ENCODE peak calls at places on chromosomes 6 and 20, in five cellular contexts. C is body of pancreas; D is CD4-positive, CD25-positive, alpha-beta regulatory T cell; W is heart right ventricle; P is prostate gland. X is an unnamed sample.

GRCh38 chr6:96923400-96923799 is 1.1 kb upstream of the KLHL32 start:
- DNase-seq in C (no peak), D (no peak), W (no peak), P (no peak), X (no peak)

GRCh38 chr6:151176941-151177760 is 62.6 kb upstream of the AKAP12 start:
- DNase-seq in C (no peak), D (no peak), W (no peak), P (no peak), X (no peak)

GRCh38 chr6:340991-341827 is 48.9 kb downstream of the DUSP22 start:
- DNase-seq in C (peak; percentile 5), D (no peak), W (no peak), P (no peak), X (no peak)

GRCh38 chr20:24838551-24839530 is 110.2 kb upstream of the CST7 start:
- DNase-seq in C (no peak), D (no peak), W (no peak), P (no peak), X (no peak)

GRCh38 chr6:14758421-14759043 is 487.3 kb upstream of the JARID2 start:
- DNase-seq in C (peak; percentile 22), D (no peak), W (no peak), P (peak; percentile 72), X (no peak)

GRCh38 chr20:57501461-57502330 is 23.2 kb downstream of the CTCFL start:
- DNase-seq in C (no peak), D (no peak), W (no peak), P (no peak), X (no peak)

GRCh38 chr6:25193147-25193864 is 85.9 kb upstream of the CARMIL1 start:
- DNase-seq in C (peak; percentile 18), D (no peak), W (no peak), P (no peak), X (no peak)

GRCh38 chr6:127195833-127196232 is 70.8 kb upstream of the RNF146 start:
- DNase-seq in C (no peak), D (no peak), W (no peak), P (no peak), X (no peak)

GRCh38 chr6:44169886-44170570 is 11.4 kb downstream of the CAPN11 start:
- DNase-seq in C (no peak), D (no peak), W (no peak), P (no peak), X (no peak)

GRCh38 chr6:84633771-84634170 is 130.6 kb downstream of the TBX18 start:
- DNase-seq in C (no peak), D (no peak), W (no peak), P (no peak), X (no peak)

GRCh38 chr20:47351643-47352331 is 4.7 kb downstream of the ZMYND8 start:
- DNase-seq in C (no peak), D (no peak), W (no peak), P (no peak), X (no peak)

GRCh38 chr20:59788811-59789210 is 144.6 kb downstream of the SYCP2 start:
- DNase-seq in C (no peak), D (no peak), W (no peak), P (no peak), X (no peak)

GRCh38 chr6:57257911-57258541 is 35.9 kb upstream of the RAB23 start:
- DNase-seq in C (no peak), D (no peak), W (no peak), P (no peak), X (no peak)

GRCh38 chr6:144063744-144064401 is 31.5 kb downstream of the SF3B5 start:
- DNase-seq in C (peak; percentile 95), D (peak; percentile 90), W (peak; percentile 86), P (peak; percentile 85), X (peak; percentile 91)

GRCh38 chr20:58022711-58023110 is 205.7 kb downstream of the ANKRD60 start:
- DNase-seq in C (no peak), D (no peak), W (no peak), P (no peak), X (no peak)

GRCh38 chr20:60857708-60858107 is 394.4 kb upstream of the CDH4 start:
- DNase-seq in C (no peak), D (no peak), W (no peak), P (no peak), X (no peak)

GRCh38 chr20:56348746-56349145 is 10.0 kb upstream of the FAM210B start:
- DNase-seq in C (no peak), D (no peak), W (no peak), P (no peak), X (no peak)

GRCh38 chr20:59736366-59736765 is 132.0 kb downstream of the PHACTR3 start:
- DNase-seq in C (no peak), D (no peak), W (no peak), P (no peak), X (no peak)

GRCh38 chr20:20677186-20677585 is 35.3 kb downstream of the RALGAPA2 start:
- DNase-seq in C (no peak), D (no peak), W (no peak), P (no peak), X (no peak)

GRCh38 chr20:57211949-57212889 is 54.2 kb downstream of the BMP7 start:
- DNase-seq in C (peak; percentile 83), D (no peak), W (peak; percentile 39), P (peak; percentile 55), X (no peak)

GRCh38 chr6:110002676-110003075 is 24.6 kb downstream of the GPR6 start:
- DNase-seq in C (no peak), D (no peak), W (no peak), P (no peak), X (no peak)

GRCh38 chr6:165448210-165448609 is 138.8 kb upstream of the C6orf118 start:
- DNase-seq in C (no peak), D (no peak), W (no peak), P (no peak), X (no peak)

GRCh38 chr6:69719602-69720193 is 77.1 kb downstream of the LMBRD1 start:
- DNase-seq in C (peak; percentile 26), D (no peak), W (no peak), P (no peak), X (no peak)

GRCh38 chr6:119627908-119628669 is 278.5 kb upstream of the MAN1A1 start:
- DNase-seq in C (peak; percentile 30), D (no peak), W (no peak), P (no peak), X (no peak)

GRCh38 chr6:75118925-75119515 is 86.8 kb downstream of the COL12A1 start:
- DNase-seq in C (no peak), D (no peak), W (no peak), P (no peak), X (no peak)

GRCh38 chr20:54255157-54255556 is 47.3 kb downstream of the PFDN4 start:
- DNase-seq in C (no peak), D (no peak), W (no peak), P (no peak), X (no peak)

DNA sequence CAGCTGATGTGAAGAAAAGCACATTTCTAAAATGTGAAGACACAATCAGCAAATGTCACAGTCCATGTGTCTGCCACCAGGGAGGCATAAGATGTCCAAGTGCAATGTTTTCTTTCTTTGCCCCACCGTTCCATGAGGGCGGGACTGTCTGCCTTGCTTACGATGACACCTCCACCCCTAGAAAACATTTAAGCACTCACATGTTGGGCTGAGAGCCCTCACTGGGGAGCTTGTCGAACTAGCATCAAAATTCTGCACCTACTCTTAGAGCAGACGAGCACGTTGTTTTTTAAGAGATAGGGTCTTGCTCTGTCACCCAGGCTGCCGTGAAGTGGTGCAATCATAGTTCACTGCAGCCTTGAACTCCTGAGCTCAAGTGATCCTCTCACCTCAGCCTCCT is 57.6 kb downstream of the PSMG4 start:
- DNase-seq in C (no peak), D (no peak), W (no peak), P (no peak), X (no peak)
- H3K27me3 ChIP-seq in C (no peaks in the 10 kb centered on the region), D (peaks cover 3% of the 10 kb centered on the region), W (no peaks in the 10 kb centered on the region), P (no peaks in the 10 kb centered on the region), X (no peaks in the 10 kb centered on the region)

DNA sequence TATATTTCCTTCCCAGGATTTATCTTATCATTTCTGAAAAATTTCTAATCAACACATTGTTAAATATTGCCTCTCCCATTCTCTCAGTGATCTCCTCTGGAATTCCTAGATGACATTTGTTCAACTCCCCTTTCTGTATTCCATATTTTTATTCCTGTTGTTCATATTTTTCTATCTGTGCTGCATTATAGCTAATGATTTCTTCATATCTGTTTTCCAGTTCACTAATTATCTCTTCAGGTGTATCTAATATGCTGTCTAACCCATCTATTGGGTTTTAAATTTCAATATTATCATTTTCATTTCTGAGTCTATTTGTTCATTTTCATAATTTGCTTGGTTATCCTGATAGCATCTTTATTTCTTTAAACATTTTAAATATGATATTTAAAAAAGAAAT is 141.9 kb downstream of the GRM4 start:
- DNase-seq in C (no peak), D (no peak), W (no peak), P (no peak), X (no peak)
- H3K27me3 ChIP-seq in C (no peaks in the 10 kb centered on the region), D (peaks cover 2% of the 10 kb centered on the region), W (no peaks in the 10 kb centered on the region), P (no peaks in the 10 kb centered on the region), X (no peaks in the 10 kb centered on the region)

DNA sequence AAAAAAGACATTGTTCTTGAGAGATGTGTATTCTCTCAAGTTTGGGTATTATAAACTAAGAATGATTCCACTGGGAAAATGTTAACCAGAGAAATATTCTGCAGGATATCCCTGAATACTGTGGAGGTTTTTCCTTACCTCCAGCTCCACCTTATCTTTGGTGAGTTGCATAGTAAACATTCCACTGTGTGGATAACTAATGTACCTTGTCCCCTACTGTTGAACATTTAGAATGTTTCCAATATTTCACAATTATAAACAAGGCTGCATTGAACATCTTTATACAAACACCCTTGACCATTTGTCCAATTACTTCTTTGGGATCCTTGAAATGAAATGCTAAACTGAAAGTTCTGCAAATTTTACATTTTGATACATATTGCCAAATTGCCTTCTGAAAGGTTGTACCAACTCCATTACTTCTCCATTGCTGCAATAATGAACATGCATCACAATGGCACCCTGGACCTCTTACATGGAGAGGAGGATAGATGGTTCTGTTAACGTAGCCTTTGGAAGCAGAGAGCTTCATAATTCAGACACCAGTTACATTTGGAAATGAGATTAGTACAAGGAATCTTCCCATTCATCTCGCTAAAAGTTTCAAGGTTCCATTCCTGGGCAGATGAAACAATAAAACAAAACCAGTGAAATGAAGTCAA is 35.0 kb upstream of the STK35 start:
- DNase-seq in C (no peak), D (no peak), W (no peak), P (no peak), X (no peak)
- H3K27me3 ChIP-seq in C (no peaks in the 10 kb centered on the region), D (peaks cover 15% of the 10 kb centered on the region), W (no peaks in the 10 kb centered on the region), P (no peaks in the 10 kb centered on the region), X (peaks cover 4% of the 10 kb centered on the region)

GRCh38 chr20:16752082-16752481 is 3.9 kb downstream of the OTOR start:
- DNase-seq in C (no peak), D (no peak), W (no peak), P (no peak), X (no peak)

GRCh38 chr20:16749573-16749972 is 1.4 kb downstream of the OTOR start:
- DNase-seq in C (no peak), D (no peak), W (no peak), P (no peak), X (no peak)

GRCh38 chr20:16747291-16747811 is 807 bp upstream of the OTOR start:
- DNase-seq in C (no peak), D (no peak), W (no peak), P (peak; percentile 54), X (no peak)

GRCh38 chr20:16752901-16753300 is 4.7 kb downstream of the OTOR start:
- DNase-seq in C (no peak), D (no peak), W (no peak), P (no peak), X (no peak)

DNA sequence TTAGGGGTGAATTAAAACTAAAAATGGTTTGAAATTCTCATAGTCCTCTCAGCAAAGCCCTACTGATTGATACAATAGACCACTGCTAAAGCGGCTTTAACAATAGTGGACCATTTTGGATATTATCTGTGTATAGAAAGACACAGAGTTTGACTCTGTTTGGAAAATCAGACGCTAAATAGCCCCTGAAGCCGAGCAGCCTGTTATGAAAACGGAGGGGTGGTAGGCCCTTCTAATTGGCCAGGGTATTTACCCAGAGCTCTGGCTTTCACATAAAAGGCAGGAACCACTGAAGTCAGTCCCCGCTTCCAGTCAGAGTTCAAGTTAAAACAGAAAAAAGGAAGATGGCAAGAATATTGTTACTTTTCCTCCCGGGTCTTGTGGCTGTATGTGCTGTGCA is at the start of gene OTOR:
- DNase-seq in C (no peak), D (no peak), W (no peak), P (no peak), X (no peak)
- H3K27me3 ChIP-seq in C (no peaks in the 10 kb centered on the region), D (peaks cover 10% of the 10 kb centered on the region), W (no peaks in the 10 kb centered on the region), P (no peaks in the 10 kb centered on the region), X (no peaks in the 10 kb centered on the region)

X was measured in CD4-positive, alpha-beta memory T cell.